ENCODE peak calls at places on chromosomes 3 and 15, in nine cellular contexts. One of them, this sample, is unnamed.

GRCh38 chr15:68313501-68314390 is 36.2 kb downstream of the FEM1B start:
- DNase-seq in PC-3: no peak
- DNase-seq in cardiac fibroblast: no peak
- DNase-seq in A549: no peak
- DNase-seq in fibroblast of the aortic adventitia: no peak
- DNase-seq in IMR-90: no peak
- DNase-seq in stomach: peak
- DNase-seq in psoas muscle: no peak
- DNase-seq in HFF-Myc: no peak
- DNase-seq in this sample: no peak

GRCh38 chr3:99355465-99355864 is 282.9 kb upstream of the COL8A1 start:
- DNase-seq in PC-3: no peak
- DNase-seq in cardiac fibroblast: no peak
- DNase-seq in A549: no peak
- DNase-seq in fibroblast of the aortic adventitia: no peak
- DNase-seq in IMR-90: no peak
- DNase-seq in stomach: no peak
- DNase-seq in psoas muscle: no peak
- DNase-seq in HFF-Myc: no peak
- DNase-seq in this sample: no peak

GRCh38 chr15:73691398-73691797 is 7.2 kb downstream of the CD276 start:
- DNase-seq in PC-3: peak
- DNase-seq in cardiac fibroblast: peak
- DNase-seq in A549: no peak
- DNase-seq in fibroblast of the aortic adventitia: peak
- DNase-seq in IMR-90: peak
- DNase-seq in stomach: peak
- DNase-seq in psoas muscle: peak
- DNase-seq in HFF-Myc: no peak
- DNase-seq in this sample: no peak

GRCh38 chr3:148379763-148380162 is 317.9 kb upstream of the AGTR1 start:
- DNase-seq in PC-3: peak
- DNase-seq in cardiac fibroblast: peak
- DNase-seq in A549: peak
- DNase-seq in fibroblast of the aortic adventitia: peak
- DNase-seq in IMR-90: peak
- DNase-seq in stomach: no peak
- DNase-seq in psoas muscle: no peak
- DNase-seq in HFF-Myc: peak
- DNase-seq in this sample: peak

GRCh38 chr15:78210349-78210717 is 24.0 kb downstream of the ACSBG1 start:
- DNase-seq in PC-3: no peak
- DNase-seq in cardiac fibroblast: no peak
- DNase-seq in A549: no peak
- DNase-seq in fibroblast of the aortic adventitia: no peak
- DNase-seq in IMR-90: no peak
- DNase-seq in stomach: peak
- DNase-seq in psoas muscle: no peak
- DNase-seq in HFF-Myc: no peak
- DNase-seq in this sample: no peak

GRCh38 chr3:174859756-174860155 is 622 bp downstream of the NAALADL2 start:
- DNase-seq in PC-3: peak
- DNase-seq in cardiac fibroblast: no peak
- DNase-seq in A549: no peak
- DNase-seq in fibroblast of the aortic adventitia: no peak
- DNase-seq in IMR-90: no peak
- DNase-seq in stomach: no peak
- DNase-seq in psoas muscle: no peak
- DNase-seq in HFF-Myc: no peak
- DNase-seq in this sample: no peak

GRCh38 chr15:48935236-48935635 is 28.5 kb downstream of the SHC4 start:
- DNase-seq in PC-3: no peak
- DNase-seq in cardiac fibroblast: no peak
- DNase-seq in A549: no peak
- DNase-seq in fibroblast of the aortic adventitia: no peak
- DNase-seq in IMR-90: no peak
- DNase-seq in stomach: no peak
- DNase-seq in psoas muscle: no peak
- DNase-seq in HFF-Myc: no peak
- DNase-seq in this sample: no peak

GRCh38 chr3:158731938-158732855 is at the start of gene RARRES1:
- DNase-seq in PC-3: no peak
- DNase-seq in cardiac fibroblast: peak
- DNase-seq in A549: peak
- DNase-seq in fibroblast of the aortic adventitia: peak
- DNase-seq in IMR-90: peak
- DNase-seq in stomach: peak
- DNase-seq in psoas muscle: peak
- DNase-seq in HFF-Myc: no peak
- DNase-seq in this sample: no peak

GRCh38 chr3:181752202-181752671 is 40.5 kb downstream of the SOX2 start:
- DNase-seq in PC-3: no peak
- DNase-seq in cardiac fibroblast: no peak
- DNase-seq in A549: no peak
- DNase-seq in fibroblast of the aortic adventitia: no peak
- DNase-seq in IMR-90: no peak
- DNase-seq in stomach: no peak
- DNase-seq in psoas muscle: no peak
- DNase-seq in HFF-Myc: no peak
- DNase-seq in this sample: no peak

GRCh38 chr3:100257601-100258000 is 3.2 kb upstream of the TBC1D23 start:
- DNase-seq in PC-3: no peak
- DNase-seq in cardiac fibroblast: no peak
- DNase-seq in A549: no peak
- DNase-seq in fibroblast of the aortic adventitia: peak
- DNase-seq in IMR-90: peak
- DNase-seq in stomach: no peak
- DNase-seq in psoas muscle: peak
- DNase-seq in HFF-Myc: no peak
- DNase-seq in this sample: no peak

GRCh38 chr3:135995766-135996165 is 30.2 kb downstream of the PPP2R3A start:
- DNase-seq in PC-3: no peak
- DNase-seq in cardiac fibroblast: no peak
- DNase-seq in A549: no peak
- DNase-seq in fibroblast of the aortic adventitia: no peak
- DNase-seq in IMR-90: peak
- DNase-seq in stomach: no peak
- DNase-seq in psoas muscle: no peak
- DNase-seq in HFF-Myc: no peak
- DNase-seq in this sample: no peak

GRCh38 chr3:13932578-13933295 is 52.9 kb upstream of the WNT7A start:
- DNase-seq in PC-3: no peak
- DNase-seq in cardiac fibroblast: no peak
- DNase-seq in A549: no peak
- DNase-seq in fibroblast of the aortic adventitia: no peak
- DNase-seq in IMR-90: no peak
- DNase-seq in stomach: no peak
- DNase-seq in psoas muscle: no peak
- DNase-seq in HFF-Myc: no peak
- DNase-seq in this sample: no peak

GRCh38 chr3:29451901-29452300 is 171.0 kb downstream of the RBMS3 start:
- DNase-seq in PC-3: no peak
- DNase-seq in cardiac fibroblast: no peak
- DNase-seq in A549: no peak
- DNase-seq in fibroblast of the aortic adventitia: no peak
- DNase-seq in IMR-90: no peak
- DNase-seq in stomach: no peak
- DNase-seq in psoas muscle: no peak
- DNase-seq in HFF-Myc: no peak
- DNase-seq in this sample: no peak

GRCh38 chr3:71579934-71580318 is 3.6 kb downstream of the FOXP1 start:
- DNase-seq in PC-3: peak
- DNase-seq in cardiac fibroblast: peak
- DNase-seq in A549: peak
- DNase-seq in fibroblast of the aortic adventitia: peak
- DNase-seq in IMR-90: peak
- DNase-seq in stomach: no peak
- DNase-seq in psoas muscle: no peak
- DNase-seq in HFF-Myc: no peak
- DNase-seq in this sample: no peak

GRCh38 chr3:71585126-71585525 is 1.6 kb upstream of the FOXP1 start:
- DNase-seq in PC-3: peak
- DNase-seq in cardiac fibroblast: no peak
- DNase-seq in A549: peak
- DNase-seq in fibroblast of the aortic adventitia: peak
- DNase-seq in IMR-90: no peak
- DNase-seq in stomach: no peak
- DNase-seq in psoas muscle: no peak
- DNase-seq in HFF-Myc: no peak
- DNase-seq in this sample: no peak

GRCh38 chr15:21269121-21269520 is 171.2 kb downstream of the POTEB3 start:
- DNase-seq in PC-3: no peak
- DNase-seq in cardiac fibroblast: no peak
- DNase-seq in A549: peak
- DNase-seq in fibroblast of the aortic adventitia: no peak
- DNase-seq in IMR-90: no peak
- DNase-seq in stomach: no peak
- DNase-seq in psoas muscle: peak
- DNase-seq in HFF-Myc: no peak
- DNase-seq in this sample: no peak

GRCh38 chr3:123152656-123153055 is 49.1 kb upstream of the SEC22A start:
- DNase-seq in PC-3: no peak
- DNase-seq in cardiac fibroblast: no peak
- DNase-seq in A549: no peak
- DNase-seq in fibroblast of the aortic adventitia: no peak
- DNase-seq in IMR-90: no peak
- DNase-seq in stomach: no peak
- DNase-seq in psoas muscle: no peak
- DNase-seq in HFF-Myc: no peak
- DNase-seq in this sample: no peak

GRCh38 chr3:192566706-192567290 is 160.5 kb downstream of the FGF12 start:
- DNase-seq in PC-3: peak
- DNase-seq in cardiac fibroblast: peak
- DNase-seq in A549: peak
- DNase-seq in fibroblast of the aortic adventitia: peak
- DNase-seq in IMR-90: peak
- DNase-seq in stomach: peak
- DNase-seq in psoas muscle: peak
- DNase-seq in HFF-Myc: peak
- DNase-seq in this sample: peak

DNA sequence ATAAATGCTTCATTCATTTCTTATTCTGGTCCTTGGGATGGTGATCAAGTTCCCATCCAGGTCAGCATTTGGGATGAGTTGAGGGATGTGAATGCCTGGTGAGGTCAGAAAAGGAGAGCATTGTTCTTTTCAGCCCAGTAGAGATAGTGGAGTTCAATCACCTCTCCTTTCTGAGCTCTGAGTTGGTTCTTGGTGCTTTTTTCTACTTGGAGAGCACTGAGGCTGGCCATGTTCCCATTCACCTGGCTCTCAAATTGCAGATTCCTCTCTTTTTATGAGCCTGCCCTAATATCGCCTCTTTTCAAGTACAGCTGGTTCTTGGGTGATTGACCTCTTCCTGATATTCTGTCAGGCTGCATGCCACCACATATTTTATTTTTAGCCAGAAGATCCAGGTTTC is 10.5 kb downstream of the AQP9 start:
- DNase-seq in PC-3: no peak
- DNase-seq in cardiac fibroblast: no peak
- DNase-seq in A549: no peak
- DNase-seq in fibroblast of the aortic adventitia: no peak
- DNase-seq in IMR-90: no peak
- DNase-seq in stomach: no peak
- DNase-seq in psoas muscle: no peak
- DNase-seq in HFF-Myc: no peak
- DNase-seq in this sample: no peak
- TF ChIP-seq CTCF in PC-3: no peak
- TF ChIP-seq CTCF in cardiac fibroblast: no peak
- TF ChIP-seq CTCF in A549: no peak
- TF ChIP-seq CTCF in fibroblast of the aortic adventitia: no peak
- TF ChIP-seq CTCF in IMR-90: no peak
- TF ChIP-seq CTCF in stomach: no peak
- TF ChIP-seq CTCF in psoas muscle: no peak
- TF ChIP-seq CTCF in HFF-Myc: no peak
- TF ChIP-seq CTCF in this sample: no peak

GRCh38 chr3:62367735-62368704 is 5.3 kb downstream of the FEZF2 start:
- DNase-seq in PC-3: no peak
- DNase-seq in cardiac fibroblast: no peak
- DNase-seq in A549: no peak
- DNase-seq in fibroblast of the aortic adventitia: no peak
- DNase-seq in IMR-90: no peak
- DNase-seq in stomach: no peak
- DNase-seq in psoas muscle: no peak
- DNase-seq in HFF-Myc: no peak
- DNase-seq in this sample: no peak

GRCh38 chr3:62368705-62369475 is 4.5 kb downstream of the FEZF2 start:
- DNase-seq in PC-3: no peak
- DNase-seq in cardiac fibroblast: no peak
- DNase-seq in A549: no peak
- DNase-seq in fibroblast of the aortic adventitia: no peak
- DNase-seq in IMR-90: no peak
- DNase-seq in stomach: no peak
- DNase-seq in psoas muscle: no peak
- DNase-seq in HFF-Myc: no peak
- DNase-seq in this sample: no peak

GRCh38 chr3:62366093-62366419 is 7.3 kb downstream of the FEZF2 start:
- DNase-seq in PC-3: no peak
- DNase-seq in cardiac fibroblast: no peak
- DNase-seq in A549: no peak
- DNase-seq in fibroblast of the aortic adventitia: no peak
- DNase-seq in IMR-90: no peak
- DNase-seq in stomach: no peak
- DNase-seq in psoas muscle: no peak
- DNase-seq in HFF-Myc: no peak
- DNase-seq in this sample: no peak

GRCh38 chr3:62363275-62363674 is 10.1 kb downstream of the FEZF2 start:
- DNase-seq in PC-3: no peak
- DNase-seq in cardiac fibroblast: no peak
- DNase-seq in A549: no peak
- DNase-seq in fibroblast of the aortic adventitia: no peak
- DNase-seq in IMR-90: no peak
- DNase-seq in stomach: no peak
- DNase-seq in psoas muscle: no peak
- DNase-seq in HFF-Myc: no peak
- DNase-seq in this sample: no peak

GRCh38 chr3:62365311-62366092 is 7.8 kb downstream of the FEZF2 start:
- DNase-seq in PC-3: no peak
- DNase-seq in cardiac fibroblast: no peak
- DNase-seq in A549: no peak
- DNase-seq in fibroblast of the aortic adventitia: no peak
- DNase-seq in IMR-90: no peak
- DNase-seq in stomach: no peak
- DNase-seq in psoas muscle: no peak
- DNase-seq in HFF-Myc: no peak
- DNase-seq in this sample: no peak
- H3K4me3 ChIP-seq in PC-3: no peak
- H3K4me3 ChIP-seq in cardiac fibroblast: no peak
- H3K4me3 ChIP-seq in A549: no peak
- H3K4me3 ChIP-seq in fibroblast of the aortic adventitia: no peak
- H3K4me3 ChIP-seq in IMR-90: no peak
- H3K4me3 ChIP-seq in stomach: no peak
- H3K4me3 ChIP-seq in psoas muscle: no peak
- H3K4me3 ChIP-seq in HFF-Myc: no peak
- H3K4me3 ChIP-seq in this sample: no peak

GRCh38 chr3:41716391-41716910 is 245.5 kb downstream of the ULK4 start:
- DNase-seq in PC-3: peak
- DNase-seq in cardiac fibroblast: peak
- DNase-seq in A549: no peak
- DNase-seq in fibroblast of the aortic adventitia: peak
- DNase-seq in IMR-90: peak
- DNase-seq in stomach: no peak
- DNase-seq in psoas muscle: no peak
- DNase-seq in HFF-Myc: no peak
- DNase-seq in this sample: no peak
- TF ChIP-seq CTCF in PC-3: peak
- TF ChIP-seq CTCF in cardiac fibroblast: peak
- TF ChIP-seq CTCF in A549: peak
- TF ChIP-seq CTCF in fibroblast of the aortic adventitia: peak
- TF ChIP-seq CTCF in IMR-90: peak
- TF ChIP-seq CTCF in stomach: no peak
- TF ChIP-seq CTCF in psoas muscle: no peak
- TF ChIP-seq CTCF in HFF-Myc: peak
- TF ChIP-seq CTCF in this sample: peak

GRCh38 chr15:43749690-43750345 is 3.6 kb downstream of the PDIA3 start:
- DNase-seq in PC-3: no peak
- DNase-seq in cardiac fibroblast: no peak
- DNase-seq in A549: no peak
- DNase-seq in fibroblast of the aortic adventitia: peak
- DNase-seq in IMR-90: no peak
- DNase-seq in stomach: peak
- DNase-seq in psoas muscle: no peak
- DNase-seq in HFF-Myc: no peak
- DNase-seq in this sample: no peak
- H3K4me3 ChIP-seq in PC-3: no peak
- H3K4me3 ChIP-seq in cardiac fibroblast: no peak
- H3K4me3 ChIP-seq in A549: no peak
- H3K4me3 ChIP-seq in fibroblast of the aortic adventitia: peak
- H3K4me3 ChIP-seq in IMR-90: no peak
- H3K4me3 ChIP-seq in stomach: peak
- H3K4me3 ChIP-seq in psoas muscle: peak
- H3K4me3 ChIP-seq in HFF-Myc: peak
- H3K4me3 ChIP-seq in this sample: no peak

This sample was measured in AG04449.